ENCODE peak calls at places on chromosome 21, in five cellular contexts. P is HCEC 1CT; J is activated CD4-positive, alpha-beta memory T cell treated with anti-CD3 and anti-CD28 coated beads, Interleukin-2, amount 10 ng/mL, durations not matched to agents 7 days and 5 days; C is NCI-H345; A is neural crest cell. K is an unnamed sample.
A peak's percentile ranks its signal among the peaks of the same experiment; 100 is the strongest.

GRCh38 chr21:8993284-8993942 is 1528.0 kb upstream of the TPTE start:
- DNase-seq in P (no peak), J (no peak), C (no peak), A (no peak), K (no peak)

GRCh38 chr21:32712043-32712442 is 15.8 kb downstream of the SYNJ1 start:
- DNase-seq in P (no peak), J (peak; percentile 55), C (no peak), A (no peak), K (no peak)

GRCh38 chr21:18493420-18493819 is 89.8 kb upstream of the TMPRSS15 start:
- DNase-seq in P (no peak), J (no peak), C (no peak), A (no peak), K (no peak)

GRCh38 chr21:41482321-41482720 is 25.6 kb downstream of the TMPRSS2 start:
- DNase-seq in P (no peak), J (no peak), C (no peak), A (no peak), K (no peak)

GRCh38 chr21:41979335-41979734 is 25.5 kb upstream of the C2CD2 start:
- DNase-seq in P (no peak), J (no peak), C (no peak), A (no peak), K (no peak)

GRCh38 chr21:46160563-46161179 is 5.3 kb upstream of the FTCD start:
- DNase-seq in P (no peak), J (peak; percentile 15), C (no peak), A (no peak), K (peak; percentile 62)

GRCh38 chr21:17793675-17794123 is 25.5 kb downstream of the C21orf91 start:
- DNase-seq in P (peak; percentile 65), J (no peak), C (no peak), A (no peak), K (no peak)

GRCh38 chr21:42865361-42866160 is 13.8 kb downstream of the WDR4 start:
- DNase-seq in P (no peak), J (no peak), C (peak; percentile 72), A (no peak), K (no peak)

GRCh38 chr21:37071561-37072238 is 1.2 kb downstream of the PIGP start:
- DNase-seq in P (peak; percentile 69), J (no peak), C (peak; percentile 34), A (no peak), K (no peak)

GRCh38 chr21:31176725-31177124 is 138.4 kb upstream of the KRTAP19-8 start:
- DNase-seq in P (no peak), J (no peak), C (no peak), A (no peak), K (no peak)

GRCh38 chr21:37475186-37475868 is 108.8 kb downstream of the DYRK1A start:
- DNase-seq in P (no peak), J (no peak), C (no peak), A (no peak), K (no peak)

GRCh38 chr21:44903054-44903685 is 17.5 kb downstream of the ITGB2 start:
- DNase-seq in P (no peak), J (no peak), C (no peak), A (no peak), K (no peak)

GRCh38 chr21:40165671-40166070 is 298.4 kb downstream of the PCP4 start:
- DNase-seq in P (no peak), J (no peak), C (no peak), A (peak; percentile 31), K (no peak)

GRCh38 chr21:35467536-35467935 is 418.4 kb upstream of the RUNX1 start:
- DNase-seq in P (no peak), J (no peak), C (no peak), A (no peak), K (no peak)

GRCh38 chr21:35021546-35021945 is 27.6 kb downstream of the RUNX1 start:
- DNase-seq in P (no peak), J (no peak), C (no peak), A (no peak), K (peak; percentile 54)

GRCh38 chr21:45545691-45546531 is 3.7 kb upstream of the SLC19A1 start:
- DNase-seq in P (no peak), J (no peak), C (no peak), A (no peak), K (peak; percentile 58)

GRCh38 chr21:39224930-39225329 is 41.7 kb upstream of the PSMG1 start:
- DNase-seq in P (no peak), J (no peak), C (no peak), A (no peak), K (no peak)

GRCh38 chr21:17513214-17514123 is 626 bp downstream of the CXADR start:
- DNase-seq in P (no peak), J (peak; percentile 18), C (peak; percentile 58), A (peak; percentile 27), K (peak; percentile 66)

GRCh38 chr21:32411366-32412161 is 942 bp upstream of the EVA1C start:
- DNase-seq in P (peak; percentile 59), J (peak; percentile 77), C (peak; percentile 76), A (no peak), K (peak; percentile 87)

GRCh38 chr21:42058631-42059111 is 12.4 kb upstream of the UMODL1 start:
- DNase-seq in P (no peak), J (no peak), C (peak; percentile 28), A (no peak), K (no peak)

GRCh38 chr21:34022557-34023335 is 50.6 kb upstream of the MRPS6 start:
- DNase-seq in P (no peak), J (peak; percentile 47), C (peak; percentile 58), A (no peak), K (peak; percentile 71)

K was measured in activated effector memory CD4-positive, alpha-beta T cell treated with anti-CD3 and anti-CD28 coated beads, Interleukin-2, amount 50 U/mL, for 16 hours.